ENCODE peak calls at places on chromosomes 12 and 14, in six cellular contexts. One of them, this sample, is unnamed.
A peak's percentile ranks its signal among the peaks of the same experiment; 100 is the strongest.

GRCh38 chr14:53152909-53153701 is at the start of gene DDHD1:
- DNase-seq in HepG2: peak; percentile 50
- DNase-seq in esophagus muscularis mucosa: peak; percentile 93
- DNase-seq in breast epithelium: peak; percentile 54
- DNase-seq in sigmoid colon: peak; percentile 86
- DNase-seq in HL-60: peak; percentile 65
- DNase-seq in this sample: peak; percentile 76

GRCh38 chr14:83290447-83290846 is 1756.8 kb upstream of the SEL1L start:
- DNase-seq in HepG2: no peak
- DNase-seq in esophagus muscularis mucosa: no peak
- DNase-seq in breast epithelium: no peak
- DNase-seq in sigmoid colon: no peak
- DNase-seq in HL-60: no peak
- DNase-seq in this sample: no peak

GRCh38 chr14:61177279-61178225 is 103.6 kb downstream of the TMEM30B start:
- DNase-seq in HepG2: no peak
- DNase-seq in esophagus muscularis mucosa: peak; percentile 68
- DNase-seq in breast epithelium: no peak
- DNase-seq in sigmoid colon: no peak
- DNase-seq in HL-60: no peak
- DNase-seq in this sample: no peak

GRCh38 chr12:125140239-125140917 is 75.1 kb downstream of the AACS start:
- DNase-seq in HepG2: no peak
- DNase-seq in esophagus muscularis mucosa: no peak
- DNase-seq in breast epithelium: no peak
- DNase-seq in sigmoid colon: no peak
- DNase-seq in HL-60: no peak
- DNase-seq in this sample: no peak

GRCh38 chr14:54854181-54854580 is 48.4 kb downstream of the GCH1 start:
- DNase-seq in HepG2: no peak
- DNase-seq in esophagus muscularis mucosa: no peak
- DNase-seq in breast epithelium: no peak
- DNase-seq in sigmoid colon: no peak
- DNase-seq in HL-60: no peak
- DNase-seq in this sample: no peak

GRCh38 chr12:47862157-47862556 is 42.5 kb upstream of the HDAC7 start:
- DNase-seq in HepG2: no peak
- DNase-seq in esophagus muscularis mucosa: no peak
- DNase-seq in breast epithelium: no peak
- DNase-seq in sigmoid colon: no peak
- DNase-seq in HL-60: no peak
- DNase-seq in this sample: no peak

GRCh38 chr14:106657460-106657859 is 1131.1 kb downstream of the TMEM121 start:
- DNase-seq in HepG2: no peak
- DNase-seq in esophagus muscularis mucosa: peak; percentile 64
- DNase-seq in breast epithelium: no peak
- DNase-seq in sigmoid colon: no peak
- DNase-seq in HL-60: no peak
- DNase-seq in this sample: no peak

GRCh38 chr14:20714593-20715250 is 26.2 kb downstream of the ANG start:
- DNase-seq in HepG2: no peak
- DNase-seq in esophagus muscularis mucosa: no peak
- DNase-seq in breast epithelium: peak; percentile 59
- DNase-seq in sigmoid colon: peak; percentile 86
- DNase-seq in HL-60: peak; percentile 90
- DNase-seq in this sample: peak; percentile 91

GRCh38 chr14:90239139-90239538 is 17.2 kb upstream of the PSMC1 start:
- DNase-seq in HepG2: no peak
- DNase-seq in esophagus muscularis mucosa: no peak
- DNase-seq in breast epithelium: no peak
- DNase-seq in sigmoid colon: no peak
- DNase-seq in HL-60: no peak
- DNase-seq in this sample: no peak

GRCh38 chr14:102086346-102086971 is 385 bp downstream of the HSP90AA1 start:
- DNase-seq in HepG2: no peak
- DNase-seq in esophagus muscularis mucosa: no peak
- DNase-seq in breast epithelium: no peak
- DNase-seq in sigmoid colon: peak; percentile 77
- DNase-seq in HL-60: no peak
- DNase-seq in this sample: peak; percentile 55

GRCh38 chr12:52285172-52285745 is 6.1 kb downstream of the KRT81 start:
- DNase-seq in HepG2: no peak
- DNase-seq in esophagus muscularis mucosa: no peak
- DNase-seq in breast epithelium: no peak
- DNase-seq in sigmoid colon: no peak
- DNase-seq in HL-60: no peak
- DNase-seq in this sample: no peak

GRCh38 chr12:108881953-108882352 is 2.1 kb downstream of the DAO start:
- DNase-seq in HepG2: no peak
- DNase-seq in esophagus muscularis mucosa: no peak
- DNase-seq in breast epithelium: no peak
- DNase-seq in sigmoid colon: no peak
- DNase-seq in HL-60: no peak
- DNase-seq in this sample: no peak

GRCh38 chr14:68939893-68940613 is 39.0 kb downstream of the ACTN1 start:
- DNase-seq in HepG2: peak; percentile 78
- DNase-seq in esophagus muscularis mucosa: no peak
- DNase-seq in breast epithelium: no peak
- DNase-seq in sigmoid colon: peak; percentile 92
- DNase-seq in HL-60: no peak
- DNase-seq in this sample: peak; percentile 48

GRCh38 chr12:46722737-46723136 is 103.1 kb downstream of the SLC38A4 start:
- DNase-seq in HepG2: no peak
- DNase-seq in esophagus muscularis mucosa: no peak
- DNase-seq in breast epithelium: no peak
- DNase-seq in sigmoid colon: no peak
- DNase-seq in HL-60: no peak
- DNase-seq in this sample: no peak

GRCh38 chr12:110108309-110109036 is 15.7 kb upstream of the IFT81 start:
- DNase-seq in HepG2: no peak
- DNase-seq in esophagus muscularis mucosa: no peak
- DNase-seq in breast epithelium: no peak
- DNase-seq in sigmoid colon: no peak
- DNase-seq in HL-60: no peak
- DNase-seq in this sample: no peak

GRCh38 chr14:48247972-48248371 is 572.6 kb upstream of the MDGA2 start:
- DNase-seq in HepG2: no peak
- DNase-seq in esophagus muscularis mucosa: no peak
- DNase-seq in breast epithelium: no peak
- DNase-seq in sigmoid colon: no peak
- DNase-seq in HL-60: no peak
- DNase-seq in this sample: no peak

GRCh38 chr14:97185186-97185585 is 388.0 kb downstream of the VRK1 start:
- DNase-seq in HepG2: no peak
- DNase-seq in esophagus muscularis mucosa: peak; percentile 80
- DNase-seq in breast epithelium: no peak
- DNase-seq in sigmoid colon: no peak
- DNase-seq in HL-60: no peak
- DNase-seq in this sample: no peak

GRCh38 chr12:89521348-89522238 is 3.0 kb downstream of the GALNT4 start:
- DNase-seq in HepG2: peak; percentile 71
- DNase-seq in esophagus muscularis mucosa: no peak
- DNase-seq in breast epithelium: no peak
- DNase-seq in sigmoid colon: no peak
- DNase-seq in HL-60: no peak
- DNase-seq in this sample: no peak

GRCh38 chr14:68986926-68987652 is 8.0 kb upstream of the ACTN1 start:
- DNase-seq in HepG2: no peak
- DNase-seq in esophagus muscularis mucosa: no peak
- DNase-seq in breast epithelium: no peak
- DNase-seq in sigmoid colon: no peak
- DNase-seq in HL-60: no peak
- DNase-seq in this sample: no peak

GRCh38 chr14:50954811-50955372 is 10.6 kb upstream of the PYGL start:
- DNase-seq in HepG2: peak; percentile 33
- DNase-seq in esophagus muscularis mucosa: no peak
- DNase-seq in breast epithelium: no peak
- DNase-seq in sigmoid colon: no peak
- DNase-seq in HL-60: no peak
- DNase-seq in this sample: no peak

GRCh38 chr14:91164676-91165075 is 50.8 kb downstream of the DGLUCY start:
- DNase-seq in HepG2: no peak
- DNase-seq in esophagus muscularis mucosa: no peak
- DNase-seq in breast epithelium: peak; percentile 84
- DNase-seq in sigmoid colon: no peak
- DNase-seq in HL-60: no peak
- DNase-seq in this sample: peak; percentile 91

GRCh38 chr12:49368240-49368600 is 958 bp downstream of the SPATS2 start:
- DNase-seq in HepG2: no peak
- DNase-seq in esophagus muscularis mucosa: no peak
- DNase-seq in breast epithelium: no peak
- DNase-seq in sigmoid colon: no peak
- DNase-seq in HL-60: no peak
- DNase-seq in this sample: no peak

GRCh38 chr14:20742132-20742531 is 3.6 kb upstream of the EDDM3A start:
- DNase-seq in HepG2: no peak
- DNase-seq in esophagus muscularis mucosa: no peak
- DNase-seq in breast epithelium: no peak
- DNase-seq in sigmoid colon: no peak
- DNase-seq in HL-60: no peak
- DNase-seq in this sample: no peak

GRCh38 chr12:50246873-50247612 is 36.3 kb downstream of the LIMA1 start:
- DNase-seq in HepG2: peak; percentile 59
- DNase-seq in esophagus muscularis mucosa: no peak
- DNase-seq in breast epithelium: no peak
- DNase-seq in sigmoid colon: peak; percentile 89
- DNase-seq in HL-60: peak; percentile 56
- DNase-seq in this sample: peak; percentile 80

GRCh38 chr12:20314325-20314724 is 54.0 kb upstream of the PDE3A start:
- DNase-seq in HepG2: no peak
- DNase-seq in esophagus muscularis mucosa: no peak
- DNase-seq in breast epithelium: no peak
- DNase-seq in sigmoid colon: no peak
- DNase-seq in HL-60: no peak
- DNase-seq in this sample: no peak

GRCh38 chr12:48988030-48988649 is 10.0 kb downstream of the WNT1 start:
- DNase-seq in HepG2: peak; percentile 46
- DNase-seq in esophagus muscularis mucosa: no peak
- DNase-seq in breast epithelium: no peak
- DNase-seq in sigmoid colon: no peak
- DNase-seq in HL-60: no peak
- DNase-seq in this sample: peak; percentile 74

GRCh38 chr12:10154145-10154496 is 17.8 kb downstream of the OLR1 start:
- DNase-seq in HepG2: no peak
- DNase-seq in esophagus muscularis mucosa: no peak
- DNase-seq in breast epithelium: no peak
- DNase-seq in sigmoid colon: no peak
- DNase-seq in HL-60: no peak
- DNase-seq in this sample: no peak

GRCh38 chr12:98456583-98457573 is 58.5 kb upstream of the TMPO start:
- DNase-seq in HepG2: no peak
- DNase-seq in esophagus muscularis mucosa: no peak
- DNase-seq in breast epithelium: no peak
- DNase-seq in sigmoid colon: no peak
- DNase-seq in HL-60: no peak
- DNase-seq in this sample: peak; percentile 46
- TF ChIP-seq POLR2AphosphoS5 in HepG2: no peak
- TF ChIP-seq POLR2AphosphoS5 in esophagus muscularis mucosa: no peak
- TF ChIP-seq POLR2AphosphoS5 in breast epithelium: no peak
- TF ChIP-seq POLR2AphosphoS5 in sigmoid colon: no peak
- TF ChIP-seq POLR2AphosphoS5 in HL-60: no peak
- TF ChIP-seq POLR2AphosphoS5 in this sample: no peak

GRCh38 chr14:96098309-96098998 is 59.3 kb downstream of the C14orf132 start:
- DNase-seq in HepG2: peak; percentile 36
- DNase-seq in esophagus muscularis mucosa: no peak
- DNase-seq in breast epithelium: no peak
- DNase-seq in sigmoid colon: no peak
- DNase-seq in HL-60: no peak
- DNase-seq in this sample: peak; percentile 56
- TF ChIP-seq CTCF in HepG2: peak; percentile 79
- TF ChIP-seq CTCF in esophagus muscularis mucosa: peak; percentile 72
- TF ChIP-seq CTCF in breast epithelium: peak; percentile 72
- TF ChIP-seq CTCF in sigmoid colon: peak; percentile 58
- TF ChIP-seq CTCF in HL-60: peak; percentile 18
- TF ChIP-seq CTCF in this sample: peak; percentile 55

DNA sequence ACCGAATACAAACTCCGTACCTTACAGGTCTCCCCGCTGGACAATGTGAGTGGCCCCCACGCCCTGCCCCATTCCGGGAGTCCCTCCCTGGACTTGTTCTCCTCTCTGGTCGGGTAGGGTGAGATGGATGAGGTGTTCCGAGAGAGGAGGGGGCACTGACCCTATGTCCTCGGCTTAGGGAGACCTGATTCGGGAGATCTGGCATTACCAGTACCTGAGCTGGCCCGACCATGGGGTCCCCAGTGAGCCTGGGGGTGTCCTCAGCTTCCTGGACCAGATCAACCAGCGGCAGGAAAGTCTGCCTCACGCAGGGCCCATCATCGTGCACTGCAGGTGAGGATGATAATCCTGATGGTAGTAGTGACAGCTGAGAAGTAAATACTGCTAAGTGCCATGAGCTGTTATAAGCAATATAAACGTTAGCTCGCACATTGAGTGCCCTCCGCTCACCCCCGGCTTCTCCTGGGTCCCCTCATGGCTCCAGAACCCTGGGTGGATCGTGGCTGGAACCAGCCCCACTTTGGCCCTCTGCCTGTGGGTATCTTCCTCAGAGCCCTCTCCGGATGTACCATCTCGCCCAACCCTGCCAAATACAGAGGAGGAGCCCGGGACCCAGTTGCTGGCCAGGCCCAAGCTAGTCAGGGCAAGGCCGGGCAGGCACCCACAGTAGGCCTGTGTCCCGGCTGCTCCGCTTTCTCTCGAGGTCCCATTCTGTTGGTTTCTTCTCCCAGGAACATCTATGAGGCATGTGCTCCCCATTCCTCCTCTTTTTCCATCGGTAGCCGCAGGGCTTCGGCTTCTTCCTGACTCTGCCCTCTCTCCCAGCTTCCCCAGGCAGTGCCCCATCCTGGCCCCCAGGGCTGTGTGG is 6.8 kb downstream of the PTPN6 start:
- DNase-seq in HepG2: no peak
- DNase-seq in esophagus muscularis mucosa: no peak
- DNase-seq in breast epithelium: no peak
- DNase-seq in sigmoid colon: peak; percentile 63
- DNase-seq in HL-60: no peak
- DNase-seq in this sample: no peak
- TF ChIP-seq POLR2AphosphoS5 in HepG2: no peak
- TF ChIP-seq POLR2AphosphoS5 in esophagus muscularis mucosa: no peak
- TF ChIP-seq POLR2AphosphoS5 in breast epithelium: no peak
- TF ChIP-seq POLR2AphosphoS5 in sigmoid colon: no peak
- TF ChIP-seq POLR2AphosphoS5 in HL-60: no peak
- TF ChIP-seq POLR2AphosphoS5 in this sample: no peak

GRCh38 chr14:104752735-104753527 is at the start of gene SIVA1:
- DNase-seq in HepG2: peak; percentile 97
- DNase-seq in esophagus muscularis mucosa: peak; percentile 100
- DNase-seq in breast epithelium: peak; percentile 99
- DNase-seq in sigmoid colon: peak; percentile 100
- DNase-seq in HL-60: peak; percentile 100
- DNase-seq in this sample: peak; percentile 100

GRCh38 chr14:104751539-104752337 is 1.2 kb upstream of the SIVA1 start:
- DNase-seq in HepG2: no peak
- DNase-seq in esophagus muscularis mucosa: no peak
- DNase-seq in breast epithelium: no peak
- DNase-seq in sigmoid colon: no peak
- DNase-seq in HL-60: peak; percentile 57
- DNase-seq in this sample: no peak

GRCh38 chr14:104754213-104754851 is 1.4 kb downstream of the SIVA1 start:
- DNase-seq in HepG2: no peak
- DNase-seq in esophagus muscularis mucosa: no peak
- DNase-seq in breast epithelium: no peak
- DNase-seq in sigmoid colon: no peak
- DNase-seq in HL-60: no peak
- DNase-seq in this sample: no peak

GRCh38 chr14:104752338-104752734 is 611 bp upstream of the SIVA1 start:
- DNase-seq in HepG2: no peak
- DNase-seq in esophagus muscularis mucosa: no peak
- DNase-seq in breast epithelium: no peak
- DNase-seq in sigmoid colon: no peak
- DNase-seq in HL-60: no peak
- DNase-seq in this sample: no peak

GRCh38 chr14:104753528-104754212 is 723 bp downstream of the SIVA1 start:
- DNase-seq in HepG2: no peak
- DNase-seq in esophagus muscularis mucosa: no peak
- DNase-seq in breast epithelium: no peak
- DNase-seq in sigmoid colon: no peak
- DNase-seq in HL-60: no peak
- DNase-seq in this sample: no peak
- TF ChIP-seq CTCF in HepG2: no peak
- TF ChIP-seq CTCF in esophagus muscularis mucosa: no peak
- TF ChIP-seq CTCF in breast epithelium: no peak
- TF ChIP-seq CTCF in sigmoid colon: no peak
- TF ChIP-seq CTCF in HL-60: no peak
- TF ChIP-seq CTCF in this sample: no peak